ENCODE peak calls at places on chromosomes 2 and 18, in four cellular contexts. F is ELF-1, O is T-helper 1 cell, Q is posterior cingulate gyrus. E is an unnamed sample.
A peak's percentile ranks its signal among the peaks of the same experiment; 100 is the strongest.

GRCh38 chr2:45951025-45951737 is 299.7 kb downstream of the PRKCE start:
- DNase-seq in O (no peak), Q (no peak), F (no peak), E (no peak)

GRCh38 chr2:23711979-23712755 is 214.8 kb downstream of the ATAD2B start:
- DNase-seq in O (no peak), Q (no peak), F (peak; percentile 52), E (no peak)

GRCh38 chr2:123513351-123513750 is 511.7 kb upstream of the CNTNAP5 start:
- DNase-seq in F (no peak), O (no peak), Q (no peak), E (no peak)

GRCh38 chr2:25960396-25960795 is 21.9 kb downstream of the KIF3C start:
- DNase-seq in O (no peak), F (no peak), Q (no peak), E (no peak)

GRCh38 chr2:113277474-113278072 is 1.1 kb downstream of the PAX8 start:
- DNase-seq in Q (no peak), O (no peak), F (peak; percentile 59), E (no peak)

GRCh38 chr2:11933854-11934253 is 187.4 kb downstream of the LPIN1 start:
- DNase-seq in F (no peak), Q (no peak), O (no peak), E (no peak)

GRCh38 chr2:101130081-101130480 is 21.1 kb downstream of the TBC1D8 start:
- DNase-seq in F (no peak), O (no peak), Q (no peak), E (no peak)

GRCh38 chr2:54582987-54583386 is 126.9 kb downstream of the SPTBN1 start:
- DNase-seq in F (no peak), O (no peak), Q (no peak), E (no peak)

GRCh38 chr2:132670961-132671781 is 1.2 kb upstream of the LYPD1 start:
- DNase-seq in O (no peak), Q (peak; percentile 23), F (peak; percentile 81), E (no peak)

GRCh38 chr2:91477731-91478672 is 2786.5 kb downstream of the RPIA start:
- DNase-seq in O (no peak), Q (peak; percentile 31), F (peak; percentile 44), E (peak; percentile 26)

GRCh38 chr2:54724150-54724559 is 693 bp downstream of the EML6 start:
- DNase-seq in F (no peak), O (no peak), Q (no peak), E (no peak)

GRCh38 chr2:30455339-30455738 is 8.3 kb downstream of the LCLAT1 start:
- DNase-seq in Q (no peak), F (peak; percentile 42), O (no peak), E (no peak)

GRCh38 chr2:43266692-43267091 is 40.3 kb upstream of the ZFP36L2 start:
- DNase-seq in F (no peak), O (no peak), Q (peak; percentile 27), E (no peak)

GRCh38 chr2:4992226-4992625 is 700.0 kb upstream of the SOX11 start:
- DNase-seq in O (no peak), F (no peak), Q (no peak), E (no peak)

GRCh38 chr18:50970006-50970405 is 2.2 kb downstream of the ELAC1 start:
- DNase-seq in F (no peak), O (no peak), Q (no peak), E (no peak)

GRCh38 chr2:153287109-153287801 is 191.3 kb downstream of the RPRM start:
- DNase-seq in Q (no peak), O (no peak), F (peak; percentile 80), E (no peak)

GRCh38 chr2:36564377-36564930 is 33.5 kb downstream of the FEZ2 start:
- DNase-seq in Q (peak; percentile 41), O (no peak), F (no peak), E (no peak)

GRCh38 chr2:172643142-172643541 is 87.3 kb downstream of the PDK1 start:
- DNase-seq in O (no peak), Q (no peak), F (no peak), E (no peak)

GRCh38 chr2:28465148-28465885 is 30.5 kb upstream of the PLB1 start:
- DNase-seq in F (no peak), O (no peak), Q (no peak), E (no peak)

GRCh38 chr2:86274265-86274917 is 63.0 kb downstream of the REEP1 start:
- DNase-seq in O (no peak), Q (no peak), F (no peak), E (no peak)